ENCODE peak calls at places on chromosome 11, in six cellular contexts. M, R, D, P, H and T are unnamed samples. For H3K27me3, the result is how much of the 10 kb centered on the place peaks cover.

GRCh38 chr11:132187814-132188213 is 817.4 kb downstream of the NTM start:
- DNase-seq in M (no peak), R (no peak), D (no peak), P (no peak), H (no peak), T (no peak)

GRCh38 chr11:36540998-36541397 is 26.8 kb upstream of the RAG1 start:
- DNase-seq in M (no peak), R (no peak), D (no peak), P (peak), H (no peak), T (peak)

GRCh38 chr11:122101625-122102291 is 14.3 kb downstream of the BLID start:
- DNase-seq in M (peak), R (peak), D (no peak), P (no peak), H (no peak), T (peak)

GRCh38 chr11:10208045-10208674 is 85.9 kb downstream of the SBF2 start:
- DNase-seq in M (no peak), R (no peak), D (peak), P (no peak), H (no peak), T (peak)

GRCh38 chr11:130156108-130157022 is 3.2 kb upstream of the ST14 start:
- DNase-seq in M (no peak), R (no peak), D (no peak), P (no peak), H (no peak), T (no peak)

GRCh38 chr11:122261546-122261945 is 145.5 kb upstream of the BLID start:
- DNase-seq in M (no peak), R (no peak), D (no peak), P (no peak), H (no peak), T (no peak)

GRCh38 chr11:71505001-71505400 is 22.1 kb upstream of the KRTAP5-7 start:
- DNase-seq in M (no peak), R (no peak), D (no peak), P (no peak), H (no peak), T (no peak)

GRCh38 chr11:59625703-59626102 is 10.1 kb upstream of the OSBP start:
- DNase-seq in M (no peak), R (no peak), D (no peak), P (no peak), H (no peak), T (peak)

GRCh38 chr11:33687733-33688479 is 12.7 kb downstream of the C11orf91 start:
- DNase-seq in M (no peak), R (no peak), D (no peak), P (no peak), H (no peak), T (peak)

GRCh38 chr11:128174465-128175101 is 412.8 kb downstream of the ETS1 start:
- DNase-seq in M (no peak), R (peak), D (no peak), P (no peak), H (no peak), T (peak)

GRCh38 chr11:16587670-16588069 is 150.8 kb upstream of the C11orf58 start:
- DNase-seq in M (no peak), R (no peak), D (no peak), P (peak), H (no peak), T (no peak)

GRCh38 chr11:67275606-67276409 is 9.5 kb downstream of the GRK2 start:
- DNase-seq in M (no peak), R (no peak), D (peak), P (no peak), H (peak), T (peak)

GRCh38 chr11:7665473-7666291 is 7.6 kb downstream of the CYB5R2 start:
- DNase-seq in M (peak), R (no peak), D (peak), P (peak), H (peak), T (peak)

GRCh38 chr11:75767228-75767572 is 1.4 kb upstream of the DGAT2 start:
- DNase-seq in M (no peak), R (no peak), D (no peak), P (no peak), H (no peak), T (no peak)

GRCh38 chr11:2672553-2673249 is 27.1 kb downstream of the KCNQ1OT1 start:
- DNase-seq in M (no peak), R (no peak), D (no peak), P (peak), H (no peak), T (no peak)

GRCh38 chr11:75771646-75772410 is 3.2 kb downstream of the DGAT2 start:
- DNase-seq in M (no peak), R (peak), D (no peak), P (peak), H (no peak), T (no peak)

GRCh38 chr11:122340607-122341006 is 224.6 kb upstream of the BLID start:
- DNase-seq in M (no peak), R (no peak), D (no peak), P (no peak), H (no peak), T (no peak)

GRCh38 chr11:62411524-62411923 is 7.3 kb upstream of the SCGB1A1 start:
- DNase-seq in M (no peak), R (no peak), D (no peak), P (no peak), H (no peak), T (peak)

GRCh38 chr11:111983187-111983986 is 41.8 kb upstream of the DLAT start:
- DNase-seq in M (no peak), R (peak), D (no peak), P (peak), H (no peak), T (peak)

GRCh38 chr11:65432686-65433582 is 10.3 kb downstream of the NEAT1 start:
- DNase-seq in M (no peak), R (no peak), D (peak), P (no peak), H (no peak), T (no peak)
- H3K4me3 ChIP-seq in M (no peak), R (peak), D (no peak), P (no peak), H (no peak), T (no peak)

DNA sequence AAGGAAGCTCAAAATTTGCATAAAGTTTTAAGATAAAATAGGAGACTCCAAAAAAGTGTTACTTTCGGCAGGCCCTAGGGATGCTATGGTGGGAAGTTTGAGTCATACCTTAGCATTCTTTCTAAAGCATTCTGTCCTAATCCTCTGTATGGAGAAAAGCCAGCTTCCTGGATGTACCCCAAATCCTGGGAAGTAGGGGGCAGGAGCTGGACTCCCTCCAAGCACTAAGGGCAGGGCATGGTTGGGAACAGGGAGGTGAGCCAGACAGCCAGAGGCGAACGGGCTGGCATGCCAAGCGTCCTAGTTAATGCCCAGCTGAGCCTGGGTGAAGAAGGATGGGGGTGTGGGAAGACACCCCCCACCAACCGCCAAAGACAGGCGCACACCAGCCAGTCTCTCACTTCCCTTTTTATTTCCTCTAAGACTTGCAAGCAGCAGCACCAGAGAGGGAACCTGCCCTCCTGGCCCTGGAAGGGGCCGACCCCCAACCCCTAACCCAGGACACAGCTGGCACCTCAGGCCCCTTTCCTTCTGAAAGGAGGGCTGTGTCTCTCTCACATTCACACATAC is 23.9 kb downstream of the RTN4RL2 start:
- DNase-seq in M (no peak), R (no peak), D (no peak), P (no peak), H (no peak), T (no peak)
- H3K27me3 ChIP-seq in M (under half), R (under half), D (under half), P (under half), H (under half), T (under half)

GRCh38 chr11:83174008-83174407 is 17.1 kb downstream of the PCF11 start:
- DNase-seq in M (no peak), R (no peak), D (no peak), P (no peak), H (no peak), T (no peak)

GRCh38 chr11:83172551-83172950 is 15.6 kb downstream of the PCF11 start:
- DNase-seq in M (no peak), R (no peak), D (no peak), P (no peak), H (no peak), T (no peak)

GRCh38 chr11:83166193-83166866 is 9.4 kb downstream of the PCF11 start:
- DNase-seq in M (no peak), R (no peak), D (no peak), P (no peak), H (no peak), T (no peak)

DNA sequence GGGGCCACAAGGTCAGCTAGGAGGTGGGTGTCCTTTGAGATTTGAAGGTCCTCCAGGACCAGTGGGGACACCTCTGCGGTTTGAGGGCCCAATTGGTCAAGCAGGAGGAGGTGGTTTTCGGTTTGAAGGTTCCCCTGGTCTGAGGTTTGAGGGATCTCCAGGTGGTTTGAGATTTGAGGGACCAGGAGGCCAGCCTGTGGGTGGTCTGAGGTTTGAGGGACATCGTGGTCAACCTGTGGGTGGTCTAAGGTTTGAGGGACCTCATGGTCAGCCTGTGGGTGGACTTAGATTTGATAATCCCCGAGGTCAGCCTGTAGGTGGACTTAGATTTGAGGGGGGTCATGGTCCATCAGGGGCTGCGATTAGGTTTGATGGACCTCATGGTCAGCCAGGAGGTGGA is 11.8 kb downstream of the PCF11 start:
- DNase-seq in M (no peak), R (no peak), D (no peak), P (no peak), H (no peak), T (no peak)
- H3K4me3 ChIP-seq in M (no peak), R (no peak), D (no peak), P (no peak), H (no peak), T (no peak)

DNA sequence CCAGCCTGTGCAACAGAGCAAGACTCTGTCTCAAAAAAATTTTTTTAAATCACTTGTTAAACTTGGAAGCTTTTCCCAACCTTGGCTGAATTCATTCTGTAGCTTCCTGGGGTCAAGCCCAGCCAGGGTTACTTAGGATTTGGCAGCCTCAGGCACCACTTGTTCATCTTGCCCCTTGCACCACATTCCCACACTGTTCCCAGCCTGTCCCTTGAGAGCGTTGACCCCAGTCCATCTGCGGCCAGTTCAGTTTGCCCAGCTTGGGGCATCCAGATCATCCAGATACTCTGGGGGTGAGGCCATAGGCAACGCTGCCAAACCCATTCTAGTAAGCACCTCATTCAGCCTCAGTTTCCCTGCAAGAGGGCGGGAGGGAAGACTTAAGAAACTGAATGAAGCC is 8.7 kb upstream of the THRSP start:
- DNase-seq in M (no peak), R (no peak), D (no peak), P (no peak), H (no peak), T (no peak)
- H3K27me3 ChIP-seq in M (under half), R (under half), D (under half), P (under half), H (under half), T (under half)

DNA sequence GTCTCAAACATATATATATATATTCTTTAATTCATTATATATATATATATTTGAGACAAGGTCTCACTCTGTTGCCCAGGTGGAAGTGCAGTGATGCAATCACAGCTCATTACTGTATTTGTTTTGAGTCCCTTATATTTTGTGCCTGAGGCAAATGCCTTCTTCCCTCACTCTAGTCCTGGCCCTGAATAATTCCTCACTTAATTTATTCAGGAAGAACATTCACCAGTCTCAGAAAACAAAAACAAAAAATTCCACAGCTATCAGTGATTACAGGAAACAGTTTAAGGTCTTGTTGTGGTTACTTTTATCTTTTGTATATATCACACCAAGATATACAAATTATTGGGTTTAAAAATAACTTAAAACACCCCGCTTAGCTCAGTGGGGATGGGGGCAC is 155.7 kb downstream of the CWF19L2 start:
- DNase-seq in M (no peak), R (no peak), D (no peak), P (no peak), H (no peak), T (no peak)
- H3K4me3 ChIP-seq in M (no peak), R (no peak), D (no peak), P (no peak), H (no peak), T (no peak)

DNA sequence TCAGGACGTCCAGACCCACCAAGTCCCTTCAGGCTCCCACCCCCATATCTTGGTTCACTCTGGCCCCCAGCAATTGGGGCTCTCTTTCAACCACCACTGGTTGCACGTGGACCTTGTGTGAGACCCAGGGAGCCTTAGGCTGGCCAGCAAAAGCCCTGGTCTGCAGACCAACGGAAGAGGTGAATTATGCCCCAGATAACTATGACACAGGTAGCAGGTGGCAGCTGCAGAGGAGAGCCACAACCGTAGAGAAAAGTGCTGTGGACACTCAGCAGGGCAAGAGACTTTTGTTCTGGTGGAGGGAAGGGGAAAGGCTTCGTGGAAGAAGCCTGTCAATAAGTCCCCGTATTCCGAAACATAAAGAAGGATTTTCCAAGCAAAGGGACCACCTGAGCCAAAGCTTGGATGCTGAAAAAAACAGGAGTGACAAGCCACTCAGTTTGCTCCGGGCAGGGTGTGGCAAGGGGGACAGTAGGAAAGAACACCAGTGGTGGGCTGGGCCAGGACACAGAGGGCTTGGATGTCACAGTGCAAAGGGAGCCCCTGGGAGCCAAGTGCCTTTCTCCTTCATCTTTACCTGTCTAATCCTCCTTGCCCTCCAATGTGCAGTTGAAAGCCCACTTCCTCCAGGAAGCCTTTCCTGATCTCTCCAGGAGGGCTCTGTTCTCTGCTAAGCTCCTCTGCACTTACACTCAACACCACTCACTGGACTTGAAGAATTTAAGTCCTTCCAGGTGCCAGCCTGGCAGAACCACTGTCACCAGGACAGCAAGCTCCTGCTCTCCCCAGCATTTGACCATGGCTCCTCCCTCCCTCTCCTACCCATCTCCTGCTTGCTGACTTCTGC is 264.7 kb downstream of the BUD13 start:
- DNase-seq in M (no peak), R (no peak), D (no peak), P (no peak), H (no peak), T (no peak)
- H3K27me3 ChIP-seq in M (under half), R (under half), D (under half), P (under half), H (under half), T (under half)

GRCh38 chr11:70384486-70385152 is 13.7 kb upstream of the CTTN start:
- DNase-seq in M (no peak), R (no peak), D (no peak), P (no peak), H (no peak), T (no peak)

GRCh38 chr11:70383664-70384395 is 14.5 kb upstream of the CTTN start:
- DNase-seq in M (no peak), R (no peak), D (no peak), P (no peak), H (no peak), T (no peak)

GRCh38 chr11:70381872-70382842 is 16.2 kb upstream of the CTTN start:
- DNase-seq in M (no peak), R (peak), D (no peak), P (no peak), H (no peak), T (peak)

GRCh38 chr11:70389191-70389590 is 9.1 kb upstream of the CTTN start:
- DNase-seq in M (no peak), R (no peak), D (no peak), P (no peak), H (no peak), T (no peak)

DNA sequence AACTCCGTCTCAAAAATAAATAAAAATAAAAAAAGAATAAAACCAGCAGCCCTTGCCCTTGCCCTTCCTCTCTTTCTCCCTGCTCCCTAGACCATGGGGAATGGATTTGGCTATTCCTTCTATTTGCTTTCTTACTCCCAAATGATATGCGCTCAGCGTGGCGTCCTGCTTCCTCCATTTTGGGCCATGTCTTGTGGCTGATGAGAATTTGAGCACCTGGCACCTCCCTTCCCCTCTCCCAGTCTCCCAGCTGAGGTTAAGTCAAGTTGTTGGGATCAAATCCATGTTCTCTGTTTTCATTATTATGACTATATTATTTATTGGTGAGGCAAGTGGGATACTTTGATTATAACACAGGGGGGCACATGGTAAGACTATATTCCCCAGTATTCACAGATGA is 10.8 kb upstream of the CTTN start:
- DNase-seq in M (no peak), R (no peak), D (no peak), P (no peak), H (no peak), T (peak)
- H3K4me3 ChIP-seq in M (no peak), R (no peak), D (no peak), P (no peak), H (no peak), T (no peak)

GRCh38 chr11:117685566-117685965 is 111.5 kb downstream of the DSCAML1 start:
- DNase-seq in M (no peak), R (no peak), D (no peak), P (no peak), H (no peak), T (no peak)
- H3K27me3 ChIP-seq in M (under half), R (under half), D (under half), P (under half), H (under half), T (under half)